ENCODE peak calls at places on chromosomes 11 and 22, in five cellular contexts. G, C, O, H and E are unnamed samples.

GRCh38 chr22:46551321-46551720 is 13.9 kb upstream of the CELSR1 start:
- DNase-seq in G (no peak), C (no peak), O (no peak), H (no peak), E (no peak)

GRCh38 chr11:120547871-120548681 is 36.5 kb downstream of the GRIK4 start:
- DNase-seq in G (peak), C (peak), O (no peak), H (peak), E (peak)

GRCh38 chr22:24142831-24143230 is 38.5 kb upstream of the SUSD2 start:
- DNase-seq in G (no peak), C (no peak), O (no peak), H (no peak), E (no peak)

GRCh38 chr22:46931881-46932280 is 169.4 kb downstream of the TBC1D22A start:
- DNase-seq in G (no peak), C (no peak), O (no peak), H (no peak), E (peak)

GRCh38 chr22:17451251-17451765 is 82.0 kb downstream of the CECR2 start:
- DNase-seq in G (no peak), C (no peak), O (no peak), H (no peak), E (no peak)

GRCh38 chr11:92380882-92381281 is 156.3 kb downstream of the FAT3 start:
- DNase-seq in G (no peak), C (no peak), O (no peak), H (peak), E (no peak)

GRCh38 chr22:32803020-32803758 is 1.7 kb downstream of the TIMP3 start:
- DNase-seq in G (peak), C (no peak), O (no peak), H (no peak), E (peak)

GRCh38 chr11:130817608-130817944 is 98.7 kb downstream of the SNX19 start:
- DNase-seq in G (no peak), C (peak), O (peak), H (no peak), E (peak)

GRCh38 chr22:30224161-30224857 is 22.2 kb downstream of the LIF start:
- DNase-seq in G (no peak), C (peak), O (peak), H (no peak), E (peak)

GRCh38 chr22:41034741-41035140 is 57.7 kb upstream of the EP300 start:
- DNase-seq in G (no peak), C (no peak), O (no peak), H (no peak), E (no peak)

GRCh38 chr11:43130616-43131015 is 181.2 kb upstream of the API5 start:
- DNase-seq in G (peak), C (peak), O (peak), H (no peak), E (peak)

GRCh38 chr11:68398870-68399865 is 61.4 kb upstream of the PPP6R3 start:
- DNase-seq in G (no peak), C (no peak), O (no peak), H (no peak), E (peak)

GRCh38 chr11:70019576-70020011 is 58.5 kb upstream of the ANO1 start:
- DNase-seq in G (no peak), C (no peak), O (no peak), H (no peak), E (no peak)

GRCh38 chr22:41099036-41099435 is 6.6 kb downstream of the EP300 start:
- DNase-seq in G (no peak), C (no peak), O (no peak), H (no peak), E (no peak)

GRCh38 chr11:27281740-27282139 is 81.3 kb downstream of the CCDC34 start:
- DNase-seq in G (no peak), C (no peak), O (peak), H (no peak), E (no peak)

GRCh38 chr11:112113539-112114457 is 27.1 kb downstream of the SDHD start:
- DNase-seq in G (peak), C (peak), O (peak), H (peak), E (peak)

GRCh38 chr11:66008095-66008467 is 3.7 kb upstream of the CST6 start:
- DNase-seq in G (no peak), C (no peak), O (no peak), H (no peak), E (no peak)